ENCODE peak calls at places on chromosome 21, in seven cellular contexts. R is Right ventricle myocardium superior; A is GM23338; L is nephron progenitor cell; Y is upper lobe of right lung; J is C1 segment of cervical spinal cord; Z is CD4-positive, alpha-beta T cell. D is an unnamed sample.

GRCh38 chr21:44064852-44065403 is 42.3 kb upstream of the PWP2 start:
- DNase-seq in A (no peak), R (no peak), L (no peak), J (no peak), Z (no peak), Y (no peak), D (no peak)

GRCh38 chr21:42403611-42404231 is at the start of gene UBASH3A:
- DNase-seq in Z (peak; percentile 52), J (no peak), L (no peak), R (no peak), Y (peak; percentile 61), A (no peak), D (no peak)

GRCh38 chr21:42941696-42942085 is 16.3 kb upstream of the ERVH48-1 start:
- DNase-seq in A (no peak), L (no peak), Y (peak; percentile 6), J (no peak), Z (no peak), R (no peak), D (no peak)

GRCh38 chr21:29748391-29749167 is 191.2 kb downstream of the GRIK1 start:
- DNase-seq in L (no peak), A (no peak), J (peak; percentile 4), Y (no peak), Z (no peak), R (no peak), D (no peak)

GRCh38 chr21:33936221-33937038 is 20.8 kb upstream of the ATP5PO start:
- DNase-seq in Z (peak; percentile 53), L (no peak), A (peak; percentile 25), Y (no peak), R (no peak), J (no peak), D (no peak)

GRCh38 chr21:39006653-39007417 is 176.4 kb downstream of the PSMG1 start:
- DNase-seq in Y (peak; percentile 76), R (peak; percentile 86), Z (no peak), J (peak; percentile 20), A (no peak), L (no peak), D (peak; percentile 92)

GRCh38 chr21:45408271-45408791 is 3.4 kb downstream of the COL18A1 start:
- DNase-seq in R (peak; percentile 37), L (no peak), J (no peak), Y (no peak), A (no peak), Z (no peak), D (peak; percentile 71)

GRCh38 chr21:41610042-41610839 is 102.3 kb upstream of the TMPRSS2 start:
- DNase-seq in L (peak; percentile 74), Y (peak; percentile 81), R (peak; percentile 65), J (peak; percentile 1), A (peak; percentile 87), Z (no peak), D (no peak)

GRCh38 chr21:18155508-18156193 is 89.0 kb upstream of the CHODL start:
- DNase-seq in Y (no peak), Z (no peak), A (peak; percentile 80), J (no peak), L (no peak), R (no peak), D (no peak)

GRCh38 chr21:15706686-15707085 is 23.1 kb upstream of the USP25 start:
- DNase-seq in A (no peak), L (no peak), J (no peak), Y (no peak), Z (no peak), R (no peak), D (no peak)

GRCh38 chr21:37803076-37803475 is 113.2 kb downstream of the KCNJ6 start:
- DNase-seq in Z (no peak), J (no peak), Y (no peak), R (no peak), A (no peak), L (no peak), D (no peak)

GRCh38 chr21:42544544-42544943 is 30.9 kb downstream of the SLC37A1 start:
- DNase-seq in Y (no peak), Z (no peak), J (no peak), A (no peak), R (no peak), L (no peak), D (no peak)

GRCh38 chr21:45323487-45324380 is 36.0 kb upstream of the POFUT2 start:
- DNase-seq in L (no peak), J (no peak), R (peak; percentile 35), Y (peak; percentile 56), A (peak; percentile 68), Z (no peak), D (peak; percentile 90)

GRCh38 chr21:26732442-26733221 is 112.6 kb downstream of the ADAMTS1 start:
- DNase-seq in J (no peak), Y (peak; percentile 65), Z (no peak), R (peak; percentile 50), A (peak; percentile 85), L (peak; percentile 61), D (no peak)

GRCh38 chr21:25323356-25323949 is 283.8 kb downstream of the MRPL39 start:
- DNase-seq in J (no peak), Z (no peak), A (no peak), L (no peak), Y (no peak), R (no peak), D (no peak)

GRCh38 chr21:31282095-31282709 is 61.9 kb downstream of the TIAM1 start:
- DNase-seq in A (no peak), Y (no peak), J (no peak), R (peak; percentile 43), L (no peak), Z (no peak), D (no peak)

GRCh38 chr21:35579520-35580293 is 480.6 kb downstream of the SETD4 start:
- DNase-seq in A (no peak), L (no peak), Z (no peak), Y (no peak), J (no peak), R (no peak), D (no peak)

GRCh38 chr21:34072145-34073031 is 990 bp upstream of the MRPS6 start:
- DNase-seq in J (no peak), A (no peak), R (peak; percentile 69), Y (no peak), Z (no peak), L (no peak), D (no peak)

GRCh38 chr21:41634858-41635257 is 126.9 kb upstream of the TMPRSS2 start:
- DNase-seq in L (no peak), J (no peak), A (no peak), R (no peak), Z (no peak), Y (no peak), D (no peak)

GRCh38 chr21:38985423-38986378 is 180.0 kb downstream of the ETS2 start:
- DNase-seq in Z (no peak), R (peak; percentile 82), L (peak; percentile 26), J (no peak), A (no peak), Y (peak; percentile 79), D (peak; percentile 91)

GRCh38 chr21:44507673-44508425 is 32.1 kb downstream of the KRTAP10-1 start:
- DNase-seq in R (peak; percentile 25), A (no peak), J (no peak), Z (no peak), Y (no peak), L (no peak), D (peak; percentile 50)

GRCh38 chr21:32916522-32917099 is 109.1 kb upstream of the OLIG2 start:
- DNase-seq in Z (no peak), L (no peak), J (no peak), Y (no peak), A (peak; percentile 37), R (no peak), D (no peak)

GRCh38 chr21:31158789-31159581 is 120.7 kb upstream of the KRTAP19-8 start:
- DNase-seq in A (peak; percentile 44), L (no peak), Y (no peak), J (no peak), R (no peak), Z (no peak), D (no peak)

GRCh38 chr21:43731891-43732711 is 13.2 kb downstream of the PDXK start:
- DNase-seq in A (no peak), Y (peak; percentile 62), J (no peak), R (peak; percentile 59), L (no peak), Z (no peak), D (no peak)

GRCh38 chr21:42255825-42256224 is 36.9 kb downstream of the ABCG1 start:
- DNase-seq in A (no peak), J (no peak), R (no peak), Y (no peak), Z (no peak), L (no peak), D (no peak)

GRCh38 chr21:15514073-15514946 is 215.5 kb upstream of the USP25 start:
- DNase-seq in A (no peak), Y (no peak), Z (peak; percentile 42), L (no peak), R (no peak), J (no peak), D (no peak)

GRCh38 chr21:38819719-38820147 is 14.0 kb downstream of the ETS2 start:
- DNase-seq in J (no peak), Y (no peak), A (no peak), L (no peak), R (no peak), Z (no peak), D (no peak)

GRCh38 chr21:29238052-29238966 is 60.4 kb upstream of the BACH1 start:
- DNase-seq in L (no peak), Y (no peak), J (no peak), R (no peak), Z (no peak), A (no peak), D (no peak)

GRCh38 chr21:43940672-43941071 is 71.4 kb upstream of the TRAPPC10 start:
- DNase-seq in Y (no peak), J (no peak), A (no peak), L (no peak), Z (no peak), R (no peak), D (no peak)

GRCh38 chr21:44927587-44928461 is 7.1 kb upstream of the ITGB2 start:
- DNase-seq in Y (peak; percentile 81), A (no peak), L (no peak), J (no peak), R (peak; percentile 70), Z (peak; percentile 89), D (peak; percentile 94)

GRCh38 chr21:45138199-45139002 is 64.0 kb downstream of the ADARB1 start:
- DNase-seq in R (peak; percentile 82), Y (peak; percentile 80), Z (peak; percentile 57), L (peak; percentile 83), A (peak; percentile 92), J (no peak), D (peak; percentile 82)

GRCh38 chr21:28207776-28208175 is 784.9 kb downstream of the LTN1 start:
- DNase-seq in Y (no peak), A (no peak), R (no peak), J (no peak), L (no peak), Z (no peak), D (no peak)